ENCODE peak calls at places on chromosomes 16 and 17, in five cellular contexts. G is AG04449, O is IMR-90, L is AG10803, C is heart right ventricle. Q is an unnamed sample.

GRCh38 chr16:58243528-58244004 is 45.7 kb upstream of the CSNK2A2 start:
- DNase-seq in G (no peak), O (no peak), L (no peak), C (no peak), Q (no peak)

GRCh38 chr17:78128616-78129384 is at the start of gene TMC6:
- DNase-seq in G (no peak), O (no peak), L (no peak), C (no peak), Q (no peak)

GRCh38 chr17:65170839-65171238 is 33.7 kb downstream of the RGS9 start:
- DNase-seq in G (no peak), O (peak; percentile 55), L (no peak), C (peak; percentile 54), Q (no peak)

GRCh38 chr17:9402590-9403199 is 172.9 kb downstream of the STX8 start:
- DNase-seq in G (no peak), O (peak; percentile 23), L (peak; percentile 23), C (no peak), Q (no peak)

GRCh38 chr17:56185905-56186783 is 32.9 kb downstream of the ANKFN1 start:
- DNase-seq in G (no peak), O (peak; percentile 94), L (peak; percentile 89), C (no peak), Q (peak; percentile 67)

GRCh38 chr17:58531661-58532554 is 17.5 kb upstream of the MTMR4 start:
- DNase-seq in G (no peak), O (peak; percentile 21), L (peak; percentile 23), C (peak; percentile 53), Q (no peak)

GRCh38 chr16:86470964-86471363 is 39.4 kb upstream of the FOXF1 start:
- DNase-seq in G (no peak), O (no peak), L (no peak), C (no peak), Q (no peak)

GRCh38 chr17:68403122-68403521 is 54.2 kb downstream of the WIPI1 start:
- DNase-seq in G (no peak), O (no peak), L (no peak), C (no peak), Q (no peak)

GRCh38 chr16:7835032-7835431 is 502.4 kb downstream of the RBFOX1 start:
- DNase-seq in G (no peak), O (no peak), L (no peak), C (no peak), Q (no peak)

GRCh38 chr16:71585318-71585703 is 8.4 kb upstream of the TAT start:
- DNase-seq in G (no peak), O (no peak), L (no peak), C (no peak), Q (no peak)

GRCh38 chr17:36920032-36921000 is 17.0 kb upstream of the LHX1 start:
- DNase-seq in G (no peak), O (peak; percentile 46), L (no peak), C (no peak), Q (no peak)

DNA sequence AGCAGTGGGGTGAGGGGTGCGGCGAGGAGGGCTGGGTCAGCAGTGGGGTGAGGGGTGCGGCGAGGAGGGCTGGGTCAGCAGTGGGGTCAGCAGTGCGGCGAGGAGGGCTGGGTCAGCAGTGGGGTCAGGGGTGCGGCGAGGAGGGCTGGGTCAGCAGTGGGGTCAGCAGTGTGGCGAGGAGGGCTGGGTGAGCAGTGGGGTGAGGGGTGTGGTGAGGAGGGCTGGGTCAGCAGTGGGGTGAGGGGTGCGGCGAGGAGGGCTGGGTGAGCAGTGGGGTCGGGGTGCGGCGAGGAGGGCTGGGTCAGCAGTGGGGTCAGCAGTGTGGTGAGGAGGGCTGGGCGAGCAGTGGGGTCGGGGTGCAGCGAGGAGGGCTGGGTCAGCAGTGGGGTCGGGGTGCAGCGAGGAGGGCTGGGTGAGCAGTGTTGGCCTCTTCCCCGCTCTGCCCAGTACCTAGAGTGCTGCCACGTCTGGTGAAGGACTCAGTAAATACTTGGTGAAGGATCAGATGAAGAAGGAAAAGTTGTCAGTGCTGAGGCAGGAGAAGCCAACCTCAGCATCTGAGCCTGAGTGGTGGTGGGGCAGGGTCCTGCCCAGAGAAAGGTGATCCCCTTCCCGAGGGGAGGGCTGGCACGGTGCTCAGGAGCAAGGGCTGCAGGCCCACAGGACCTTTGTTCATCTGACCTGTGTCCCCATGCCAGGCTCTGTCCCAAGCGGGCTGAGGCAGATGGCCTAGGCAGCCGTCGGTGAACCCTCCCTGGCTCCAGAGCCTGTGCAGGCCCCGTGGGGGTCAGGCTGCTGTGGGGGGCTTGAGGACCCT is 94.0 kb downstream of the METRNL start:
- DNase-seq in G (no peak), O (no peak), L (no peak), C (no peak), Q (no peak)
- H3K4me3 ChIP-seq in G (no peak overlapping the region), O (no peak overlapping the region), L (no peak overlapping the region), C (no peak overlapping the region), Q (no peak overlapping the region)

DNA sequence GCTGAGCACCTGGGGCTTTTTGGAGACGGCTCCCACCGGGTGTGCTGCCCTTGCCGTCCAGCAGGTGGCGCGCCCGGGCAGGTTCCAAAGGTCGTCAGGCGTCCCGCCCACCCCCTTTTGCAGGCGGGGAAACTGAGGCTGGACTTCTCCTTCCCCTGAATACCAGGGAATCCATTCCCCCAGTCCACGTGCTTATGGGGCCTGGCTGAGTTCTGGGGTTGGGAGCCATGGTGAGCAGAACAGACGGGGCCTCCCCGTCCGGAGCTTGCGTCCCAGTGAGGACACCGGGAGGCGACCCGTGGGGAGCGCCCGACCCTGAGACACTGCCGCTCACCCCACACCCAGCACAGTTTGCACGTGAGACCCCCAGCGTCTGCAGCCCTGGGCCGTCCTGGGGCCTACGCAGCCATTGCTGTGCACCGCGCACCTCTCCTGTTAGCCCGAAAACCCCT is 51.8 kb upstream of the JPH3 start:
- DNase-seq in G (no peak), O (no peak), L (no peak), C (no peak), Q (no peak)
- TF ChIP-seq CTCF in G (peak; percentile 92), O (peak; percentile 72), L (peak; percentile 71), C (peak; percentile 91), Q (peak; percentile 80)

GRCh38 chr17:81018044-81018802 is 16.7 kb upstream of the BAIAP2 start:
- DNase-seq in G (no peak), O (peak; percentile 63), L (peak; percentile 52), C (no peak), Q (no peak)
- H3K4me3 ChIP-seq in G (peak overlapping the region; percentile 19), O (peak overlapping the region; percentile 21), L (peak overlapping the region; percentile 39), C (peak overlapping the region; percentile 8), Q (peak overlapping the region; percentile 47)

GRCh38 chr16:29899516-29900101 is at the start of gene SEZ6L2:
- DNase-seq in G (peak; percentile 12), O (peak; percentile 86), L (peak; percentile 84), C (peak; percentile 70), Q (peak; percentile 65)
- TF ChIP-seq CTCF in G (peak; percentile 30), O (peak; percentile 39), L (peak; percentile 40), C (no peak), Q (peak; percentile 47)

DNA sequence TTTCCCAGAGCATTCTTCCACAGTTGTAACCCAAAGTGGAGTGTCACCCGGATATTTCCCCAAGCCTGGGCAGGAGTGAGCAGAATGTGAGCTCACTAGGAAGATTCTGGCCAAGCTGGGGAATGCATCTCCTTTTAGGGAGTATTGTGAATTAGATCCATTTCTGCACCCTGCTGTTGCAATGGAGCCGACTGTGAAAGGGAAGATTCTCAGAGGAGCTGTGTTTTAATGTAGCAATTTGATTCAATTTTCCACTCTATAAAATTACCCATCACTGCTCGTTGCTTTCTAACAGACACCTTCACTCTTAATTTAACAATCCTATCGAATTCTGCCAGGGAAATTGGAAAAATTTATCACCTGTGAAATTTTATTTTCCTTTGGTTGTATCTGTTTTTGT is 70.8 kb downstream of the SNX11 start:
- DNase-seq in G (no peak), O (no peak), L (no peak), C (no peak), Q (no peak)
- H3K4me3 ChIP-seq in G (no peak overlapping the region), O (no peak overlapping the region), L (no peak overlapping the region), C (no peak overlapping the region), Q (no peak overlapping the region)

GRCh38 chr16:80803341-80804060 is 897 bp downstream of the CDYL2 start:
- DNase-seq in G (no peak), O (no peak), L (peak; percentile 13), C (no peak), Q (no peak)
- TF ChIP-seq CTCF in G (peak; percentile 77), O (peak; percentile 50), L (peak; percentile 54), C (peak; percentile 10), Q (peak; percentile 67)

GRCh38 chr17:46770818-46771600 is 47.5 kb downstream of the WNT3 start:
- DNase-seq in G (no peak), O (peak; percentile 23), L (peak; percentile 37), C (no peak), Q (no peak)
- H3K4me3 ChIP-seq in G (peak overlapping the region; percentile 49), O (peak overlapping the region; percentile 57), L (peak overlapping the region; percentile 39), C (peak overlapping the region; percentile 48), Q (peak overlapping the region; percentile 49)

GRCh38 chr17:40121886-40122465 is at the start of gene MSL1:
- DNase-seq in G (no peak), O (peak; percentile 68), L (peak; percentile 76), C (peak; percentile 90), Q (no peak)

GRCh38 chr17:40122466-40122943 is 734 bp downstream of the MSL1 start:
- DNase-seq in G (no peak), O (peak; percentile 47), L (peak; percentile 54), C (peak; percentile 52), Q (no peak)

GRCh38 chr17:40124279-40125141 is 2.7 kb downstream of the MSL1 start:
- DNase-seq in G (no peak), O (peak; percentile 48), L (peak; percentile 33), C (no peak), Q (no peak)

GRCh38 chr17:40123811-40124114 is 2.0 kb downstream of the MSL1 start:
- DNase-seq in G (no peak), O (no peak), L (no peak), C (no peak), Q (no peak)

GRCh38 chr17:40122944-40123810 is 1.4 kb downstream of the MSL1 start:
- DNase-seq in G (no peak), O (peak; percentile 30), L (peak; percentile 34), C (peak; percentile 65), Q (no peak)
- TF ChIP-seq CTCF in G (no peak), O (no peak), L (no peak), C (no peak), Q (no peak)

DNA sequence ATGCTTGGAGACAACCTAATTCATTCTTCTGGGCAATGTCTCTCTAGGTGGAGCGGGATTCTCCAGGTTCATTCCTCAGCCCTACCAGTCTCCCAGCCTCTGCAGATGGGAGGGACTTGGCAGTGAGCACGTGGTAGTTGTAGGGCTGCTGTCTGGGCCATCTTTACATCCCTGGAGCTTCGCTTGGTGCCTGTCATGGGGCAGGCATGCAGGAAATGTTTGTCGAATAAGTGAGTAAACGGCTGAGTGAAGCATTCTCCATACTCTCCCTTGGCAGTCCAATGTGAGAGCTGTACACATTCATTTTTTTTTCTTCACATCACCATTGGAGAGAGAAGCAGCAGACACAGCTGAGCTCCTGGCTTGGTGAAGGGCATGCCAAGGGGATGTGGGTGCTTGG is 387.5 kb downstream of the UTP18 start:
- DNase-seq in G (no peak), O (no peak), L (no peak), C (no peak), Q (no peak)
- H3K4me3 ChIP-seq in G (no peak overlapping the region), O (no peak overlapping the region), L (no peak overlapping the region), C (no peak overlapping the region), Q (no peak overlapping the region)

Q was measured in AG04450.